ENCODE peak calls at places on chromosomes 4 and X, in eight cellular contexts. One of them, this sample, is unnamed.

GRCh38 chr4:39931441-39931901 is 46.2 kb downstream of the PDS5A start:
- DNase-seq in foreskin fibroblast: no peak
- DNase-seq in GDM1: no peak
- DNase-seq in progenitor cell of endocrine pancreas: no peak
- DNase-seq in activated T-cell treated with anti-CD3 and anti-CD28 coated beads for 48 hours: no peak
- DNase-seq in HT1080: no peak
- DNase-seq in EL: no peak
- DNase-seq in fibroblast of lung: no peak
- DNase-seq in this sample: no peak

GRCh38 chr4:128718793-128719192 is 90.7 kb upstream of the JADE1 start:
- DNase-seq in HT1080: no peak
- DNase-seq in progenitor cell of endocrine pancreas: no peak
- DNase-seq in GDM1: no peak
- DNase-seq in EL: peak; percentile 72
- DNase-seq in foreskin fibroblast: peak; percentile 33
- DNase-seq in activated T-cell treated with anti-CD3 and anti-CD28 coated beads for 48 hours: no peak
- DNase-seq in fibroblast of lung: peak; percentile 40
- DNase-seq in this sample: no peak

GRCh38 chrX:129549124-129549523 is 9.1 kb downstream of the OCRL start:
- DNase-seq in foreskin fibroblast: no peak
- DNase-seq in EL: no peak
- DNase-seq in GDM1: no peak
- DNase-seq in fibroblast of lung: no peak
- DNase-seq in activated T-cell treated with anti-CD3 and anti-CD28 coated beads for 48 hours: no peak
- DNase-seq in HT1080: no peak
- DNase-seq in progenitor cell of endocrine pancreas: no peak
- DNase-seq in this sample: no peak

GRCh38 chr4:173057906-173058305 is 110.7 kb upstream of the GALNT7 start:
- DNase-seq in HT1080: peak; percentile 72
- DNase-seq in EL: no peak
- DNase-seq in progenitor cell of endocrine pancreas: no peak
- DNase-seq in foreskin fibroblast: no peak
- DNase-seq in fibroblast of lung: no peak
- DNase-seq in GDM1: no peak
- DNase-seq in activated T-cell treated with anti-CD3 and anti-CD28 coated beads for 48 hours: no peak
- DNase-seq in this sample: no peak

GRCh38 chr4:56465599-56466295 is 1.7 kb upstream of the SRP72 start:
- DNase-seq in GDM1: no peak
- DNase-seq in HT1080: peak; percentile 10
- DNase-seq in progenitor cell of endocrine pancreas: no peak
- DNase-seq in fibroblast of lung: no peak
- DNase-seq in foreskin fibroblast: peak; percentile 26
- DNase-seq in EL: peak; percentile 55
- DNase-seq in activated T-cell treated with anti-CD3 and anti-CD28 coated beads for 48 hours: no peak
- DNase-seq in this sample: no peak

GRCh38 chr4:20464381-20464780 is 212.7 kb downstream of the SLIT2 start:
- DNase-seq in GDM1: no peak
- DNase-seq in HT1080: peak; percentile 86
- DNase-seq in EL: peak; percentile 81
- DNase-seq in fibroblast of lung: peak; percentile 71
- DNase-seq in foreskin fibroblast: peak; percentile 70
- DNase-seq in progenitor cell of endocrine pancreas: no peak
- DNase-seq in activated T-cell treated with anti-CD3 and anti-CD28 coated beads for 48 hours: no peak
- DNase-seq in this sample: no peak

GRCh38 chr4:40881096-40881495 is 131.3 kb downstream of the NSUN7 start:
- DNase-seq in EL: peak; percentile 6
- DNase-seq in GDM1: no peak
- DNase-seq in activated T-cell treated with anti-CD3 and anti-CD28 coated beads for 48 hours: no peak
- DNase-seq in HT1080: no peak
- DNase-seq in foreskin fibroblast: no peak
- DNase-seq in progenitor cell of endocrine pancreas: no peak
- DNase-seq in fibroblast of lung: no peak
- DNase-seq in this sample: no peak

GRCh38 chrX:154043003-154043402 is 23.3 kb upstream of the IRAK1 start:
- DNase-seq in foreskin fibroblast: peak; percentile 66
- DNase-seq in GDM1: no peak
- DNase-seq in activated T-cell treated with anti-CD3 and anti-CD28 coated beads for 48 hours: no peak
- DNase-seq in fibroblast of lung: peak; percentile 66
- DNase-seq in HT1080: peak; percentile 35
- DNase-seq in EL: peak; percentile 66
- DNase-seq in progenitor cell of endocrine pancreas: no peak
- DNase-seq in this sample: no peak

GRCh38 chr4:4575284-4576211 is 33.7 kb upstream of the STX18 start:
- DNase-seq in foreskin fibroblast: peak; percentile 52
- DNase-seq in GDM1: no peak
- DNase-seq in EL: peak; percentile 57
- DNase-seq in fibroblast of lung: peak; percentile 44
- DNase-seq in HT1080: no peak
- DNase-seq in activated T-cell treated with anti-CD3 and anti-CD28 coated beads for 48 hours: peak; percentile 58
- DNase-seq in progenitor cell of endocrine pancreas: peak; percentile 69
- DNase-seq in this sample: peak; percentile 81

GRCh38 chr4:165631208-165631894 is 241.7 kb upstream of the TLL1 start:
- DNase-seq in foreskin fibroblast: peak; percentile 4
- DNase-seq in progenitor cell of endocrine pancreas: no peak
- DNase-seq in activated T-cell treated with anti-CD3 and anti-CD28 coated beads for 48 hours: no peak
- DNase-seq in fibroblast of lung: no peak
- DNase-seq in HT1080: no peak
- DNase-seq in GDM1: no peak
- DNase-seq in EL: peak; percentile 7
- DNase-seq in this sample: no peak

GRCh38 chr4:40255722-40256281 is 59.0 kb downstream of the RHOH start:
- DNase-seq in HT1080: peak; percentile 94
- DNase-seq in progenitor cell of endocrine pancreas: no peak
- DNase-seq in foreskin fibroblast: peak; percentile 94
- DNase-seq in fibroblast of lung: peak; percentile 99
- DNase-seq in EL: peak; percentile 93
- DNase-seq in activated T-cell treated with anti-CD3 and anti-CD28 coated beads for 48 hours: no peak
- DNase-seq in GDM1: no peak
- DNase-seq in this sample: no peak

GRCh38 chrX:24485976-24486680 is 21.0 kb downstream of the PDK3 start:
- DNase-seq in GDM1: no peak
- DNase-seq in fibroblast of lung: no peak
- DNase-seq in progenitor cell of endocrine pancreas: no peak
- DNase-seq in foreskin fibroblast: no peak
- DNase-seq in EL: no peak
- DNase-seq in activated T-cell treated with anti-CD3 and anti-CD28 coated beads for 48 hours: no peak
- DNase-seq in HT1080: no peak
- DNase-seq in this sample: no peak

GRCh38 chr4:83548151-83548905 is 12.4 kb downstream of the GPAT3 start:
- DNase-seq in HT1080: peak; percentile 98
- DNase-seq in progenitor cell of endocrine pancreas: no peak
- DNase-seq in GDM1: peak; percentile 86
- DNase-seq in fibroblast of lung: peak; percentile 95
- DNase-seq in EL: peak; percentile 92
- DNase-seq in foreskin fibroblast: peak; percentile 92
- DNase-seq in activated T-cell treated with anti-CD3 and anti-CD28 coated beads for 48 hours: peak; percentile 65
- DNase-seq in this sample: peak; percentile 76

GRCh38 chr4:76226418-76226817 is 12.8 kb upstream of the SCARB2 start:
- DNase-seq in EL: no peak
- DNase-seq in GDM1: no peak
- DNase-seq in foreskin fibroblast: no peak
- DNase-seq in progenitor cell of endocrine pancreas: no peak
- DNase-seq in HT1080: no peak
- DNase-seq in fibroblast of lung: no peak
- DNase-seq in activated T-cell treated with anti-CD3 and anti-CD28 coated beads for 48 hours: no peak
- DNase-seq in this sample: no peak

GRCh38 chr4:169397762-169398161 is 127.0 kb upstream of the SH3RF1 start:
- DNase-seq in foreskin fibroblast: peak; percentile 56
- DNase-seq in GDM1: no peak
- DNase-seq in fibroblast of lung: peak; percentile 65
- DNase-seq in EL: peak; percentile 58
- DNase-seq in activated T-cell treated with anti-CD3 and anti-CD28 coated beads for 48 hours: no peak
- DNase-seq in progenitor cell of endocrine pancreas: no peak
- DNase-seq in HT1080: no peak
- DNase-seq in this sample: no peak

GRCh38 chrX:9737363-9737762 is 28.3 kb downstream of the GPR143 start:
- DNase-seq in progenitor cell of endocrine pancreas: no peak
- DNase-seq in foreskin fibroblast: no peak
- DNase-seq in GDM1: no peak
- DNase-seq in HT1080: no peak
- DNase-seq in fibroblast of lung: no peak
- DNase-seq in activated T-cell treated with anti-CD3 and anti-CD28 coated beads for 48 hours: no peak
- DNase-seq in EL: no peak
- DNase-seq in this sample: no peak

GRCh38 chrX:30935985-30936384 is 46.9 kb upstream of the TAB3 start:
- DNase-seq in fibroblast of lung: peak; percentile 4
- DNase-seq in EL: peak; percentile 28
- DNase-seq in foreskin fibroblast: no peak
- DNase-seq in HT1080: peak; percentile 34
- DNase-seq in progenitor cell of endocrine pancreas: no peak
- DNase-seq in activated T-cell treated with anti-CD3 and anti-CD28 coated beads for 48 hours: no peak
- DNase-seq in GDM1: no peak
- DNase-seq in this sample: no peak

GRCh38 chrX:39416547-39417262 is 615.4 kb downstream of the MID1IP1 start:
- DNase-seq in activated T-cell treated with anti-CD3 and anti-CD28 coated beads for 48 hours: no peak
- DNase-seq in EL: no peak
- DNase-seq in GDM1: no peak
- DNase-seq in progenitor cell of endocrine pancreas: no peak
- DNase-seq in fibroblast of lung: no peak
- DNase-seq in HT1080: no peak
- DNase-seq in foreskin fibroblast: no peak
- DNase-seq in this sample: no peak

GRCh38 chrX:24285082-24285481 is 28.8 kb downstream of the SUPT20HL2 start:
- DNase-seq in HT1080: no peak
- DNase-seq in activated T-cell treated with anti-CD3 and anti-CD28 coated beads for 48 hours: no peak
- DNase-seq in fibroblast of lung: no peak
- DNase-seq in foreskin fibroblast: no peak
- DNase-seq in GDM1: no peak
- DNase-seq in progenitor cell of endocrine pancreas: no peak
- DNase-seq in EL: no peak
- DNase-seq in this sample: no peak

GRCh38 chrX:46376246-46376885 is 168.9 kb downstream of the ZNF674 start:
- DNase-seq in fibroblast of lung: peak; percentile 69
- DNase-seq in activated T-cell treated with anti-CD3 and anti-CD28 coated beads for 48 hours: no peak
- DNase-seq in progenitor cell of endocrine pancreas: no peak
- DNase-seq in HT1080: peak; percentile 67
- DNase-seq in GDM1: peak; percentile 69
- DNase-seq in EL: peak; percentile 48
- DNase-seq in foreskin fibroblast: peak; percentile 41
- DNase-seq in this sample: no peak

GRCh38 chr4:71186257-71186565 is 152.6 kb upstream of the SLC4A4 start:
- DNase-seq in GDM1: no peak
- DNase-seq in progenitor cell of endocrine pancreas: no peak
- DNase-seq in foreskin fibroblast: no peak
- DNase-seq in activated T-cell treated with anti-CD3 and anti-CD28 coated beads for 48 hours: no peak
- DNase-seq in EL: no peak
- DNase-seq in HT1080: no peak
- DNase-seq in fibroblast of lung: no peak
- DNase-seq in this sample: no peak

GRCh38 chr4:184408021-184408710 is 66.2 kb downstream of the IRF2 start:
- DNase-seq in foreskin fibroblast: peak; percentile 60
- DNase-seq in HT1080: peak; percentile 82
- DNase-seq in fibroblast of lung: peak; percentile 75
- DNase-seq in progenitor cell of endocrine pancreas: no peak
- DNase-seq in EL: peak; percentile 66
- DNase-seq in activated T-cell treated with anti-CD3 and anti-CD28 coated beads for 48 hours: no peak
- DNase-seq in GDM1: no peak
- DNase-seq in this sample: no peak

GRCh38 chr4:102438396-102438795 is 62.8 kb upstream of the NFKB1 start:
- DNase-seq in progenitor cell of endocrine pancreas: no peak
- DNase-seq in HT1080: no peak
- DNase-seq in activated T-cell treated with anti-CD3 and anti-CD28 coated beads for 48 hours: no peak
- DNase-seq in EL: peak; percentile 34
- DNase-seq in GDM1: no peak
- DNase-seq in fibroblast of lung: no peak
- DNase-seq in foreskin fibroblast: no peak
- DNase-seq in this sample: no peak

GRCh38 chr4:76977731-76978350 is 28.3 kb downstream of the SEPTIN11 start:
- DNase-seq in EL: peak; percentile 82
- DNase-seq in fibroblast of lung: peak; percentile 74
- DNase-seq in foreskin fibroblast: peak; percentile 61
- DNase-seq in activated T-cell treated with anti-CD3 and anti-CD28 coated beads for 48 hours: no peak
- DNase-seq in HT1080: peak; percentile 89
- DNase-seq in GDM1: no peak
- DNase-seq in progenitor cell of endocrine pancreas: no peak
- DNase-seq in this sample: no peak

GRCh38 chr4:56757270-56757746 is 64.2 kb downstream of the SPINK2 start:
- DNase-seq in GDM1: no peak
- DNase-seq in fibroblast of lung: peak; percentile 66
- DNase-seq in progenitor cell of endocrine pancreas: no peak
- DNase-seq in EL: peak; percentile 79
- DNase-seq in foreskin fibroblast: peak; percentile 68
- DNase-seq in activated T-cell treated with anti-CD3 and anti-CD28 coated beads for 48 hours: no peak
- DNase-seq in HT1080: peak; percentile 88
- DNase-seq in this sample: peak; percentile 56

GRCh38 chr4:23969635-23970034 is 79.8 kb upstream of the PPARGC1A start:
- DNase-seq in fibroblast of lung: no peak
- DNase-seq in activated T-cell treated with anti-CD3 and anti-CD28 coated beads for 48 hours: no peak
- DNase-seq in EL: no peak
- DNase-seq in GDM1: no peak
- DNase-seq in foreskin fibroblast: no peak
- DNase-seq in HT1080: no peak
- DNase-seq in progenitor cell of endocrine pancreas: no peak
- DNase-seq in this sample: no peak

GRCh38 chr4:45803994-45804393 is 319.9 kb downstream of the GABRG1 start:
- DNase-seq in GDM1: no peak
- DNase-seq in EL: no peak
- DNase-seq in foreskin fibroblast: no peak
- DNase-seq in HT1080: no peak
- DNase-seq in progenitor cell of endocrine pancreas: no peak
- DNase-seq in activated T-cell treated with anti-CD3 and anti-CD28 coated beads for 48 hours: no peak
- DNase-seq in fibroblast of lung: no peak
- DNase-seq in this sample: no peak

GRCh38 chrX:47145408-47146120 is 543 bp downstream of the RBM10 start:
- DNase-seq in GDM1: no peak
- DNase-seq in HT1080: no peak
- DNase-seq in foreskin fibroblast: no peak
- DNase-seq in activated T-cell treated with anti-CD3 and anti-CD28 coated beads for 48 hours: no peak
- DNase-seq in progenitor cell of endocrine pancreas: no peak
- DNase-seq in fibroblast of lung: peak; percentile 14
- DNase-seq in EL: no peak
- DNase-seq in this sample: no peak

GRCh38 chr4:128649161-128649560 is 160.3 kb upstream of the JADE1 start:
- DNase-seq in GDM1: no peak
- DNase-seq in HT1080: no peak
- DNase-seq in EL: no peak
- DNase-seq in progenitor cell of endocrine pancreas: no peak
- DNase-seq in foreskin fibroblast: no peak
- DNase-seq in activated T-cell treated with anti-CD3 and anti-CD28 coated beads for 48 hours: no peak
- DNase-seq in fibroblast of lung: no peak
- DNase-seq in this sample: no peak

GRCh38 chr4:122806981-122807679 is 19.5 kb upstream of the FGF2 start:
- DNase-seq in activated T-cell treated with anti-CD3 and anti-CD28 coated beads for 48 hours: no peak
- DNase-seq in fibroblast of lung: no peak
- DNase-seq in foreskin fibroblast: no peak
- DNase-seq in EL: no peak
- DNase-seq in GDM1: no peak
- DNase-seq in progenitor cell of endocrine pancreas: no peak
- DNase-seq in HT1080: no peak
- DNase-seq in this sample: no peak

GRCh38 chr4:139242511-139243051 is 37.4 kb downstream of the MGARP start:
- DNase-seq in fibroblast of lung: peak; percentile 67
- DNase-seq in activated T-cell treated with anti-CD3 and anti-CD28 coated beads for 48 hours: no peak
- DNase-seq in EL: peak; percentile 92
- DNase-seq in HT1080: peak; percentile 82
- DNase-seq in progenitor cell of endocrine pancreas: no peak
- DNase-seq in GDM1: no peak
- DNase-seq in foreskin fibroblast: peak; percentile 89
- DNase-seq in this sample: no peak

GRCh38 chr4:89358935-89359364 is 51.4 kb upstream of the GPRIN3 start:
- DNase-seq in EL: no peak
- DNase-seq in progenitor cell of endocrine pancreas: no peak
- DNase-seq in HT1080: no peak
- DNase-seq in GDM1: no peak
- DNase-seq in foreskin fibroblast: no peak
- DNase-seq in activated T-cell treated with anti-CD3 and anti-CD28 coated beads for 48 hours: no peak
- DNase-seq in fibroblast of lung: no peak
- DNase-seq in this sample: no peak

GRCh38 chrX:43958529-43958928 is 14.7 kb downstream of the NDP start:
- DNase-seq in foreskin fibroblast: peak; percentile 64
- DNase-seq in HT1080: peak; percentile 69
- DNase-seq in activated T-cell treated with anti-CD3 and anti-CD28 coated beads for 48 hours: no peak
- DNase-seq in fibroblast of lung: peak; percentile 88
- DNase-seq in GDM1: peak; percentile 64
- DNase-seq in progenitor cell of endocrine pancreas: no peak
- DNase-seq in EL: peak; percentile 74
- DNase-seq in this sample: no peak

GRCh38 chr4:103887191-103887590 is 167.4 kb upstream of the TACR3 start:
- DNase-seq in GDM1: no peak
- DNase-seq in activated T-cell treated with anti-CD3 and anti-CD28 coated beads for 48 hours: no peak
- DNase-seq in progenitor cell of endocrine pancreas: no peak
- DNase-seq in foreskin fibroblast: peak; percentile 23
- DNase-seq in HT1080: peak; percentile 66
- DNase-seq in EL: no peak
- DNase-seq in fibroblast of lung: no peak
- DNase-seq in this sample: no peak

This sample was measured in activated CD8-positive, alpha-beta memory T cell treated with anti-CD3 and anti-CD28 coated beads, Interleukin-2, amount 50 U/mL, for 48 hours.